ENCODE peak calls at places on chromosomes 5 and 9, in six cellular contexts. One of them, this sample, is unnamed.

GRCh38 chr5:93924628-93925027 is 183.2 kb upstream of the POU5F2 start:
- DNase-seq in hypothalamus: no peak
- DNase-seq in nucleus accumbens: no peak
- DNase-seq in lung: no peak
- DNase-seq in COR-L47: no peak
- DNase-seq in NCI-H1092: no peak
- DNase-seq in this sample: no peak

GRCh38 chr5:140189977-140190867 is 15.2 kb downstream of the CYSTM1 start:
- DNase-seq in COR-L47: no peak
- DNase-seq in lung: no peak
- DNase-seq in NCI-H1092: no peak
- DNase-seq in nucleus accumbens: no peak
- DNase-seq in hypothalamus: no peak
- DNase-seq in this sample: no peak

GRCh38 chr9:113403651-113404050 is 2.6 kb upstream of the ALAD start:
- DNase-seq in NCI-H1092: no peak
- DNase-seq in lung: no peak
- DNase-seq in nucleus accumbens: no peak
- DNase-seq in hypothalamus: no peak
- DNase-seq in COR-L47: no peak
- DNase-seq in this sample: no peak

GRCh38 chr5:89200899-89201298 is 317.9 kb upstream of the MEF2C start:
- DNase-seq in lung: no peak
- DNase-seq in NCI-H1092: no peak
- DNase-seq in COR-L47: no peak
- DNase-seq in hypothalamus: no peak
- DNase-seq in nucleus accumbens: no peak
- DNase-seq in this sample: no peak

GRCh38 chr5:166004006-166004405 is 2287.4 kb upstream of the WWC1 start:
- DNase-seq in lung: no peak
- DNase-seq in nucleus accumbens: no peak
- DNase-seq in hypothalamus: no peak
- DNase-seq in COR-L47: no peak
- DNase-seq in NCI-H1092: no peak
- DNase-seq in this sample: no peak

GRCh38 chr5:62460578-62460983 is 48.0 kb downstream of the IPO11 start:
- DNase-seq in nucleus accumbens: no peak
- DNase-seq in lung: no peak
- DNase-seq in hypothalamus: no peak
- DNase-seq in NCI-H1092: no peak
- DNase-seq in COR-L47: peak; percentile 29
- DNase-seq in this sample: no peak

GRCh38 chr9:4490705-4491620 is 695 bp downstream of the SLC1A1 start:
- DNase-seq in COR-L47: no peak
- DNase-seq in nucleus accumbens: no peak
- DNase-seq in NCI-H1092: peak; percentile 6
- DNase-seq in lung: no peak
- DNase-seq in hypothalamus: no peak
- DNase-seq in this sample: no peak

GRCh38 chr5:115396698-115397097 is 100.2 kb upstream of the CCDC112 start:
- DNase-seq in lung: no peak
- DNase-seq in NCI-H1092: no peak
- DNase-seq in COR-L47: no peak
- DNase-seq in nucleus accumbens: no peak
- DNase-seq in hypothalamus: no peak
- DNase-seq in this sample: no peak

GRCh38 chr5:109455598-109456096 is 45.9 kb upstream of the PJA2 start:
- DNase-seq in hypothalamus: no peak
- DNase-seq in nucleus accumbens: no peak
- DNase-seq in COR-L47: no peak
- DNase-seq in lung: peak; percentile 61
- DNase-seq in NCI-H1092: no peak
- DNase-seq in this sample: no peak

GRCh38 chr5:167658890-167659289 is 632.6 kb upstream of the WWC1 start:
- DNase-seq in nucleus accumbens: no peak
- DNase-seq in hypothalamus: no peak
- DNase-seq in COR-L47: no peak
- DNase-seq in lung: no peak
- DNase-seq in NCI-H1092: no peak
- DNase-seq in this sample: no peak

GRCh38 chr5:102958481-102959011 is 161.4 kb downstream of the GIN1 start:
- DNase-seq in NCI-H1092: no peak
- DNase-seq in nucleus accumbens: no peak
- DNase-seq in hypothalamus: no peak
- DNase-seq in lung: no peak
- DNase-seq in COR-L47: peak; percentile 7
- DNase-seq in this sample: no peak

GRCh38 chr5:66100851-66101250 is 43.2 kb upstream of the SREK1 start:
- DNase-seq in nucleus accumbens: no peak
- DNase-seq in NCI-H1092: no peak
- DNase-seq in COR-L47: no peak
- DNase-seq in lung: no peak
- DNase-seq in hypothalamus: no peak
- DNase-seq in this sample: no peak

GRCh38 chr5:40436535-40437237 is 243.0 kb upstream of the PTGER4 start:
- DNase-seq in COR-L47: no peak
- DNase-seq in lung: no peak
- DNase-seq in hypothalamus: no peak
- DNase-seq in NCI-H1092: no peak
- DNase-seq in nucleus accumbens: no peak
- DNase-seq in this sample: no peak

GRCh38 chr9:4193391-4193790 is 106.5 kb downstream of the GLIS3 start:
- DNase-seq in hypothalamus: no peak
- DNase-seq in nucleus accumbens: no peak
- DNase-seq in NCI-H1092: no peak
- DNase-seq in lung: no peak
- DNase-seq in COR-L47: no peak
- DNase-seq in this sample: no peak

GRCh38 chr5:154249786-154250185 is 59.3 kb downstream of the GALNT10 start:
- DNase-seq in NCI-H1092: no peak
- DNase-seq in hypothalamus: no peak
- DNase-seq in nucleus accumbens: no peak
- DNase-seq in lung: no peak
- DNase-seq in COR-L47: no peak
- DNase-seq in this sample: no peak

GRCh38 chr9:1837453-1838084 is 177.6 kb upstream of the SMARCA2 start:
- DNase-seq in lung: no peak
- DNase-seq in NCI-H1092: peak; percentile 8
- DNase-seq in hypothalamus: no peak
- DNase-seq in COR-L47: no peak
- DNase-seq in nucleus accumbens: no peak
- DNase-seq in this sample: peak; percentile 54

GRCh38 chr5:158619083-158619788 is 480.5 kb downstream of the EBF1 start:
- DNase-seq in nucleus accumbens: no peak
- DNase-seq in COR-L47: no peak
- DNase-seq in NCI-H1092: peak; percentile 22
- DNase-seq in hypothalamus: no peak
- DNase-seq in lung: no peak
- DNase-seq in this sample: no peak

GRCh38 chr9:90095682-90096081 is 490.9 kb downstream of the GADD45G start:
- DNase-seq in NCI-H1092: peak; percentile 77
- DNase-seq in nucleus accumbens: no peak
- DNase-seq in hypothalamus: no peak
- DNase-seq in COR-L47: peak; percentile 94
- DNase-seq in lung: no peak
- DNase-seq in this sample: peak; percentile 42

GRCh38 chr5:114055318-114055788 is 306.5 kb upstream of the KCNN2 start:
- DNase-seq in COR-L47: peak; percentile 76
- DNase-seq in hypothalamus: no peak
- DNase-seq in NCI-H1092: peak; percentile 67
- DNase-seq in nucleus accumbens: peak; percentile 29
- DNase-seq in lung: no peak
- DNase-seq in this sample: peak; percentile 62

GRCh38 chr5:145775411-145775810 is 59.7 kb downstream of the PRELID2 start:
- DNase-seq in lung: no peak
- DNase-seq in COR-L47: no peak
- DNase-seq in hypothalamus: no peak
- DNase-seq in nucleus accumbens: no peak
- DNase-seq in NCI-H1092: no peak
- DNase-seq in this sample: no peak

GRCh38 chr9:35237303-35237702 is 75.5 kb downstream of the UNC13B start:
- DNase-seq in hypothalamus: no peak
- DNase-seq in NCI-H1092: peak; percentile 58
- DNase-seq in lung: peak; percentile 72
- DNase-seq in COR-L47: no peak
- DNase-seq in nucleus accumbens: no peak
- DNase-seq in this sample: no peak

GRCh38 chr9:33719581-33720374 is 75.6 kb upstream of the PRSS3 start:
- DNase-seq in nucleus accumbens: no peak
- DNase-seq in hypothalamus: no peak
- DNase-seq in lung: no peak
- DNase-seq in COR-L47: peak; percentile 86
- DNase-seq in NCI-H1092: peak; percentile 6
- DNase-seq in this sample: no peak

GRCh38 chr9:30575218-30575617 is 1809.2 kb upstream of the ACO1 start:
- DNase-seq in lung: no peak
- DNase-seq in hypothalamus: no peak
- DNase-seq in nucleus accumbens: no peak
- DNase-seq in NCI-H1092: no peak
- DNase-seq in COR-L47: no peak
- DNase-seq in this sample: no peak

GRCh38 chr5:119270121-119270565 is 85.7 kb upstream of the TNFAIP8 start:
- DNase-seq in COR-L47: no peak
- DNase-seq in hypothalamus: no peak
- DNase-seq in lung: no peak
- DNase-seq in NCI-H1092: no peak
- DNase-seq in nucleus accumbens: no peak
- DNase-seq in this sample: no peak

GRCh38 chr9:128705051-128705965 is 3.0 kb downstream of the PKN3 start:
- DNase-seq in hypothalamus: no peak
- DNase-seq in NCI-H1092: no peak
- DNase-seq in lung: no peak
- DNase-seq in nucleus accumbens: no peak
- DNase-seq in COR-L47: no peak
- DNase-seq in this sample: no peak

GRCh38 chr9:134488251-134488900 is 153.2 kb upstream of the COL5A1 start:
- DNase-seq in hypothalamus: no peak
- DNase-seq in COR-L47: no peak
- DNase-seq in NCI-H1092: no peak
- DNase-seq in lung: no peak
- DNase-seq in nucleus accumbens: no peak
- DNase-seq in this sample: peak; percentile 33

GRCh38 chr5:2253063-2253653 is 370.4 kb upstream of the IRX4 start:
- DNase-seq in COR-L47: no peak
- DNase-seq in hypothalamus: no peak
- DNase-seq in NCI-H1092: no peak
- DNase-seq in nucleus accumbens: no peak
- DNase-seq in lung: no peak
- DNase-seq in this sample: no peak